ENCODE peak calls at places on chromosome 4, in ten cellular contexts. T is uterus, S is cardiac fibroblast, F is A549, K is aorta, P is brain microvascular endothelial cell, X is vagina, W is PC-3, E is lower leg skin, M is Peyer's patch. L is an unnamed sample.

GRCh38 chr4:10456270-10457254 is 664 bp downstream of the ZNF518B start:
- DNase-seq in T (peak; percentile 26), S (peak; percentile 71), F (peak; percentile 56), K (peak; percentile 73), P (peak; percentile 41), X (no peak), W (peak; percentile 37), E (no peak), M (peak; percentile 66), L (peak; percentile 46)

GRCh38 chr4:139576219-139576618 is 20.2 kb upstream of the SETD7 start:
- DNase-seq in T (no peak), S (no peak), F (no peak), K (no peak), P (peak; percentile 54), X (no peak), W (no peak), E (no peak), M (no peak), L (no peak)

GRCh38 chr4:129672941-129673340 is 577.0 kb downstream of the C4orf33 start:
- DNase-seq in T (no peak), S (no peak), F (no peak), K (no peak), P (no peak), X (no peak), W (peak; percentile 1), E (no peak), M (no peak), L (no peak)

GRCh38 chr4:8731364-8731763 is 138.8 kb downstream of the CPZ start:
- DNase-seq in T (no peak), S (no peak), F (no peak), K (no peak), P (no peak), X (peak; percentile 93), W (no peak), E (no peak), M (no peak), L (peak; percentile 10)

GRCh38 chr4:76305971-76306881 is at the start of gene STBD1:
- DNase-seq in T (peak; percentile 78), S (peak; percentile 71), F (peak; percentile 69), K (peak; percentile 91), P (peak; percentile 29), X (no peak), W (peak; percentile 71), E (peak; percentile 47), M (peak; percentile 93), L (peak; percentile 82)

GRCh38 chr4:99885063-99885664 is 9.1 kb downstream of the LAMTOR3 start:
- DNase-seq in T (no peak), S (peak; percentile 62), F (peak; percentile 51), K (no peak), P (peak; percentile 22), X (no peak), W (peak; percentile 54), E (no peak), M (no peak), L (no peak)

GRCh38 chr4:86848136-86848535 is 1.0 kb downstream of the SLC10A6 start:
- DNase-seq in T (no peak), S (no peak), F (no peak), K (no peak), P (no peak), X (no peak), W (no peak), E (no peak), M (no peak), L (no peak)

GRCh38 chr4:54234497-54235205 is 5.6 kb downstream of the PDGFRA start:
- DNase-seq in T (no peak), S (peak; percentile 56), F (no peak), K (no peak), P (peak; percentile 8), X (no peak), W (no peak), E (no peak), M (no peak), L (no peak)

GRCh38 chr4:183074288-183074990 is 24.6 kb upstream of the WWC2 start:
- DNase-seq in T (no peak), S (peak; percentile 43), F (peak; percentile 18), K (no peak), P (no peak), X (no peak), W (no peak), E (no peak), M (no peak), L (no peak)

GRCh38 chr4:128604840-128605239 is 204.7 kb upstream of the JADE1 start:
- DNase-seq in T (no peak), S (no peak), F (no peak), K (no peak), P (no peak), X (no peak), W (peak; percentile 49), E (no peak), M (no peak), L (no peak)

GRCh38 chr4:99383381-99383780 is 30.8 kb upstream of the ADH1C start:
- DNase-seq in T (no peak), S (no peak), F (no peak), K (no peak), P (no peak), X (no peak), W (no peak), E (no peak), M (no peak), L (no peak)

GRCh38 chr4:90127706-90128345 is 632 bp downstream of the CCSER1 start:
- DNase-seq in T (peak; percentile 16), S (no peak), F (no peak), K (peak; percentile 40), P (no peak), X (no peak), W (peak; percentile 25), E (no peak), M (no peak), L (no peak)

GRCh38 chr4:1345905-1346780 is 865 bp upstream of the UVSSA start:
- DNase-seq in T (peak; percentile 59), S (peak; percentile 50), F (peak; percentile 45), K (peak; percentile 76), P (peak; percentile 40), X (no peak), W (peak; percentile 33), E (peak; percentile 27), M (peak; percentile 66), L (no peak)

GRCh38 chr4:140116442-140117104 is 37.4 kb downstream of the MAML3 start:
- DNase-seq in T (no peak), S (no peak), F (peak; percentile 48), K (no peak), P (no peak), X (no peak), W (peak; percentile 70), E (no peak), M (no peak), L (no peak)

GRCh38 chr4:21544410-21544809 is 404.2 kb downstream of the KCNIP4 start:
- DNase-seq in T (no peak), S (peak; percentile 26), F (no peak), K (no peak), P (no peak), X (no peak), W (no peak), E (no peak), M (no peak), L (no peak)
- H3K4me3 ChIP-seq in T (no peak overlapping the region), S (no peak overlapping the region), F (no peak overlapping the region), K (no peak overlapping the region), P (no peak overlapping the region), X (no peak overlapping the region), W (no peak overlapping the region), E (no peak overlapping the region), M (no peak overlapping the region), L (no peak overlapping the region)

GRCh38 chr4:73194064-73194463 is 64.5 kb downstream of the ANKRD17 start:
- DNase-seq in T (no peak), S (no peak), F (no peak), K (no peak), P (no peak), X (no peak), W (peak; percentile 40), E (no peak), M (no peak), L (no peak)
- H3K4me3 ChIP-seq in T (no peak overlapping the region), S (no peak overlapping the region), F (no peak overlapping the region), K (no peak overlapping the region), P (no peak overlapping the region), X (no peak overlapping the region), W (no peak overlapping the region), E (no peak overlapping the region), M (no peak overlapping the region), L (no peak overlapping the region)

GRCh38 chr4:143356493-143356892 is 19.8 kb downstream of the GAB1 start:
- DNase-seq in T (no peak), S (no peak), F (no peak), K (no peak), P (no peak), X (no peak), W (no peak), E (no peak), M (no peak), L (no peak)
- H3K4me3 ChIP-seq in T (no peak overlapping the region), S (no peak overlapping the region), F (no peak overlapping the region), K (no peak overlapping the region), P (no peak overlapping the region), X (peak overlapping the region; percentile 2), W (no peak overlapping the region), E (no peak overlapping the region), M (no peak overlapping the region), L (no peak overlapping the region)

GRCh38 chr4:115596265-115597001 is 483.0 kb upstream of the NDST4 start:
- DNase-seq in T (no peak), S (no peak), F (no peak), K (no peak), P (no peak), X (no peak), W (no peak), E (no peak), M (no peak), L (no peak)
- H3K4me3 ChIP-seq in T (no peak overlapping the region), S (no peak overlapping the region), F (no peak overlapping the region), K (no peak overlapping the region), P (no peak overlapping the region), X (no peak overlapping the region), W (no peak overlapping the region), E (no peak overlapping the region), M (no peak overlapping the region), L (no peak overlapping the region)

GRCh38 chr4:77740480-77740879 is 78.7 kb downstream of the CNOT6L start:
- DNase-seq in T (no peak), S (no peak), F (no peak), K (no peak), P (no peak), X (no peak), W (no peak), E (no peak), M (no peak), L (no peak)

DNA sequence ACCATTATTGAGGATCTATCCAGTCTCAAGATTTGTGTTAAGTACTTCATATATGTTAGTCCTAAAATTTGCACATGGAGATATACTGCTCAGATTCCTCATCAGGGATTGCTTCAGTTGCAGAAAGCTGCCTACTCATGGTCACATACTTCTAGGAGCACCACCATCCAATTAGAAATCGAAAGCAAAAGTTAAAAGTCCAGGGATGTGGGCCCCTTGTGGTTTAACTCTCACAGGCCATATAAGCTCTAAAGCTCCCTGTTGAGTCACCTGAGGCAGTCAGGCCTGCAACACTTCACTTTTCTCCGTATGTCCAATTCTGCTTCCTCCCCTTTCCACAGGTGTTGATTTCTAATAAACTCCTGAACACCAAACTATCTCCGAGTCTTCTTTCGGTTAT is 84.2 kb downstream of the CNOT6L start:
- DNase-seq in T (no peak), S (peak; percentile 55), F (no peak), K (no peak), P (peak; percentile 77), X (no peak), W (no peak), E (no peak), M (no peak), L (peak; percentile 44)
- H3K4me3 ChIP-seq in T (no peak overlapping the region), S (no peak overlapping the region), F (no peak overlapping the region), K (no peak overlapping the region), P (no peak overlapping the region), X (no peak overlapping the region), W (no peak overlapping the region), E (no peak overlapping the region), M (no peak overlapping the region), L (no peak overlapping the region)